ENCODE peak calls at places on chromosomes 4 and X, in nine cellular contexts. One of them, this sample, is unnamed.

GRCh38 chr4:7664106-7664505 is 229.4 kb upstream of the PSAPL1 start:
- DNase-seq in fibroblast of lung: no peak
- DNase-seq in esophagus squamous epithelium: no peak
- DNase-seq in upper lobe of right lung: no peak
- DNase-seq in tibial nerve: no peak
- DNase-seq in left lung: no peak
- DNase-seq in GM12878: no peak
- DNase-seq in MM.1S: no peak
- DNase-seq in AG04450: no peak
- DNase-seq in this sample: no peak

GRCh38 chr4:147526272-147526654 is 45.4 kb downstream of the EDNRA start:
- DNase-seq in fibroblast of lung: no peak
- DNase-seq in esophagus squamous epithelium: no peak
- DNase-seq in upper lobe of right lung: no peak
- DNase-seq in tibial nerve: no peak
- DNase-seq in left lung: no peak
- DNase-seq in GM12878: no peak
- DNase-seq in MM.1S: no peak
- DNase-seq in AG04450: no peak
- DNase-seq in this sample: no peak

GRCh38 chrX:123626962-123627361 is 105.9 kb downstream of the THOC2 start:
- DNase-seq in fibroblast of lung: no peak
- DNase-seq in esophagus squamous epithelium: no peak
- DNase-seq in upper lobe of right lung: no peak
- DNase-seq in tibial nerve: no peak
- DNase-seq in left lung: no peak
- DNase-seq in GM12878: no peak
- DNase-seq in MM.1S: no peak
- DNase-seq in AG04450: peak; percentile 2
- DNase-seq in this sample: no peak

GRCh38 chr4:3497554-3498389 is 34.5 kb downstream of the LRPAP1 start:
- DNase-seq in fibroblast of lung: no peak
- DNase-seq in esophagus squamous epithelium: no peak
- DNase-seq in upper lobe of right lung: no peak
- DNase-seq in tibial nerve: no peak
- DNase-seq in left lung: no peak
- DNase-seq in GM12878: no peak
- DNase-seq in MM.1S: no peak
- DNase-seq in AG04450: no peak
- DNase-seq in this sample: no peak

GRCh38 chrX:31209005-31209612 is 137.3 kb upstream of the FTHL17 start:
- DNase-seq in fibroblast of lung: no peak
- DNase-seq in esophagus squamous epithelium: no peak
- DNase-seq in upper lobe of right lung: no peak
- DNase-seq in tibial nerve: no peak
- DNase-seq in left lung: no peak
- DNase-seq in GM12878: no peak
- DNase-seq in MM.1S: no peak
- DNase-seq in AG04450: no peak
- DNase-seq in this sample: no peak

GRCh38 chr4:156710571-156711195 is 260.9 kb downstream of the PDGFC start:
- DNase-seq in fibroblast of lung: no peak
- DNase-seq in esophagus squamous epithelium: no peak
- DNase-seq in upper lobe of right lung: no peak
- DNase-seq in tibial nerve: no peak
- DNase-seq in left lung: no peak
- DNase-seq in GM12878: no peak
- DNase-seq in MM.1S: no peak
- DNase-seq in AG04450: no peak
- DNase-seq in this sample: no peak

GRCh38 chr4:13483142-13484044 is 747 bp downstream of the RAB28 start:
- DNase-seq in fibroblast of lung: peak; percentile 73
- DNase-seq in esophagus squamous epithelium: no peak
- DNase-seq in upper lobe of right lung: no peak
- DNase-seq in tibial nerve: peak; percentile 26
- DNase-seq in left lung: peak; percentile 55
- DNase-seq in GM12878: no peak
- DNase-seq in MM.1S: peak; percentile 33
- DNase-seq in AG04450: peak; percentile 33
- DNase-seq in this sample: no peak

GRCh38 chrX:149512225-149512885 is 7.2 kb upstream of the IDS start:
- DNase-seq in fibroblast of lung: peak; percentile 40
- DNase-seq in esophagus squamous epithelium: no peak
- DNase-seq in upper lobe of right lung: peak; percentile 62
- DNase-seq in tibial nerve: peak; percentile 50
- DNase-seq in left lung: peak; percentile 41
- DNase-seq in GM12878: peak; percentile 13
- DNase-seq in MM.1S: peak; percentile 50
- DNase-seq in AG04450: no peak
- DNase-seq in this sample: peak; percentile 40

GRCh38 chr4:8502836-8503585 is 62.4 kb downstream of the TRMT44 start:
- DNase-seq in fibroblast of lung: peak; percentile 26
- DNase-seq in esophagus squamous epithelium: no peak
- DNase-seq in upper lobe of right lung: no peak
- DNase-seq in tibial nerve: no peak
- DNase-seq in left lung: no peak
- DNase-seq in GM12878: no peak
- DNase-seq in MM.1S: no peak
- DNase-seq in AG04450: no peak
- DNase-seq in this sample: no peak

GRCh38 chrX:8879750-8880149 is 78.6 kb upstream of the FAM9A start:
- DNase-seq in fibroblast of lung: peak; percentile 18
- DNase-seq in esophagus squamous epithelium: no peak
- DNase-seq in upper lobe of right lung: no peak
- DNase-seq in tibial nerve: peak; percentile 4
- DNase-seq in left lung: no peak
- DNase-seq in GM12878: no peak
- DNase-seq in MM.1S: peak; percentile 6
- DNase-seq in AG04450: no peak
- DNase-seq in this sample: no peak

GRCh38 chrX:12950851-12951589 is 23.9 kb upstream of the TMSB4X start:
- DNase-seq in fibroblast of lung: no peak
- DNase-seq in esophagus squamous epithelium: no peak
- DNase-seq in upper lobe of right lung: peak; percentile 69
- DNase-seq in tibial nerve: no peak
- DNase-seq in left lung: no peak
- DNase-seq in GM12878: peak; percentile 73
- DNase-seq in MM.1S: no peak
- DNase-seq in AG04450: no peak
- DNase-seq in this sample: peak; percentile 21

GRCh38 chr4:74397748-74398426 is 32.9 kb downstream of the EREG start:
- DNase-seq in fibroblast of lung: no peak
- DNase-seq in esophagus squamous epithelium: no peak
- DNase-seq in upper lobe of right lung: no peak
- DNase-seq in tibial nerve: no peak
- DNase-seq in left lung: no peak
- DNase-seq in GM12878: no peak
- DNase-seq in MM.1S: peak; percentile 48
- DNase-seq in AG04450: no peak
- DNase-seq in this sample: no peak

GRCh38 chr4:7073526-7074390 is 5.9 kb upstream of the GRPEL1 start:
- DNase-seq in fibroblast of lung: peak; percentile 50
- DNase-seq in esophagus squamous epithelium: no peak
- DNase-seq in upper lobe of right lung: no peak
- DNase-seq in tibial nerve: peak; percentile 35
- DNase-seq in left lung: no peak
- DNase-seq in GM12878: no peak
- DNase-seq in MM.1S: peak; percentile 20
- DNase-seq in AG04450: no peak
- DNase-seq in this sample: no peak

GRCh38 chr4:129668092-129668491 is 572.1 kb downstream of the C4orf33 start:
- DNase-seq in fibroblast of lung: no peak
- DNase-seq in esophagus squamous epithelium: no peak
- DNase-seq in upper lobe of right lung: no peak
- DNase-seq in tibial nerve: no peak
- DNase-seq in left lung: no peak
- DNase-seq in GM12878: no peak
- DNase-seq in MM.1S: no peak
- DNase-seq in AG04450: no peak
- DNase-seq in this sample: no peak

DNA sequence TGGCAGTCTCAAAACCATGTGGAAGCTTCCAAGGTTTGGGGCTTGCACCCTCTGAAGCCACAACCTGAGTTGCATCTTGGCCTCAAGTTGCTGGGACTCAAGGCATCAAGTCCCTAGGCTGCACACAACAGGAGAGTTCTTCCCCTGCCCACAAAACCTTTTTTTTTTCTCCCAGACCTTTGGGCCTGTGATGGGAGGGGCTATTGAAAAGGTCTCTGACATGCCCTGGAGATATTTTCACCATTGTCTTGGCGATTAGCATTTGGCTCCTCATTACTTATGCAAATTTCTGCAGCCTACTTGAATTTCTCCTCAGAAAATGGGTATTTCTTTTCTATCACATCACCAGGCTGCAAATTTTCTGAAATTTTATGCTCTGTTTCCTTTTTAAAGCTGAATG is 349.5 kb upstream of the EDA2R start:
- DNase-seq in fibroblast of lung: no peak
- DNase-seq in esophagus squamous epithelium: no peak
- DNase-seq in upper lobe of right lung: no peak
- DNase-seq in tibial nerve: no peak
- DNase-seq in left lung: no peak
- DNase-seq in GM12878: no peak
- DNase-seq in MM.1S: no peak
- DNase-seq in AG04450: no peak
- DNase-seq in this sample: no peak
- H3K9me3 ChIP-seq in fibroblast of lung: no peaks in the 10 kb centered on the region
- H3K9me3 ChIP-seq in esophagus squamous epithelium: no peaks in the 10 kb centered on the region
- H3K9me3 ChIP-seq in upper lobe of right lung: no peaks in the 10 kb centered on the region
- H3K9me3 ChIP-seq in tibial nerve: no peaks in the 10 kb centered on the region
- H3K9me3 ChIP-seq in left lung: no peaks in the 10 kb centered on the region
- H3K9me3 ChIP-seq in GM12878: no peaks in the 10 kb centered on the region
- H3K9me3 ChIP-seq in MM.1S: no peaks in the 10 kb centered on the region
- H3K9me3 ChIP-seq in AG04450: no peaks in the 10 kb centered on the region
- H3K9me3 ChIP-seq in this sample: no peaks in the 10 kb centered on the region

GRCh38 chr4:120977435-120977997 is 55.0 kb upstream of the PRDM5 start:
- DNase-seq in fibroblast of lung: peak; percentile 74
- DNase-seq in esophagus squamous epithelium: no peak
- DNase-seq in upper lobe of right lung: no peak
- DNase-seq in tibial nerve: peak; percentile 7
- DNase-seq in left lung: no peak
- DNase-seq in GM12878: no peak
- DNase-seq in MM.1S: peak; percentile 82
- DNase-seq in AG04450: peak; percentile 33
- DNase-seq in this sample: no peak

GRCh38 chr4:120973207-120973606 is 50.7 kb upstream of the PRDM5 start:
- DNase-seq in fibroblast of lung: no peak
- DNase-seq in esophagus squamous epithelium: no peak
- DNase-seq in upper lobe of right lung: no peak
- DNase-seq in tibial nerve: no peak
- DNase-seq in left lung: no peak
- DNase-seq in GM12878: no peak
- DNase-seq in MM.1S: no peak
- DNase-seq in AG04450: no peak
- DNase-seq in this sample: no peak
- TF ChIP-seq CTCF in fibroblast of lung: no peak
- TF ChIP-seq CTCF in esophagus squamous epithelium: no peak
- TF ChIP-seq CTCF in upper lobe of right lung: no peak
- TF ChIP-seq CTCF in tibial nerve: no peak
- TF ChIP-seq CTCF in left lung: no peak
- TF ChIP-seq CTCF in GM12878: no peak
- TF ChIP-seq CTCF in MM.1S: no peak
- TF ChIP-seq CTCF in AG04450: no peak
- TF ChIP-seq CTCF in this sample: no peak

DNA sequence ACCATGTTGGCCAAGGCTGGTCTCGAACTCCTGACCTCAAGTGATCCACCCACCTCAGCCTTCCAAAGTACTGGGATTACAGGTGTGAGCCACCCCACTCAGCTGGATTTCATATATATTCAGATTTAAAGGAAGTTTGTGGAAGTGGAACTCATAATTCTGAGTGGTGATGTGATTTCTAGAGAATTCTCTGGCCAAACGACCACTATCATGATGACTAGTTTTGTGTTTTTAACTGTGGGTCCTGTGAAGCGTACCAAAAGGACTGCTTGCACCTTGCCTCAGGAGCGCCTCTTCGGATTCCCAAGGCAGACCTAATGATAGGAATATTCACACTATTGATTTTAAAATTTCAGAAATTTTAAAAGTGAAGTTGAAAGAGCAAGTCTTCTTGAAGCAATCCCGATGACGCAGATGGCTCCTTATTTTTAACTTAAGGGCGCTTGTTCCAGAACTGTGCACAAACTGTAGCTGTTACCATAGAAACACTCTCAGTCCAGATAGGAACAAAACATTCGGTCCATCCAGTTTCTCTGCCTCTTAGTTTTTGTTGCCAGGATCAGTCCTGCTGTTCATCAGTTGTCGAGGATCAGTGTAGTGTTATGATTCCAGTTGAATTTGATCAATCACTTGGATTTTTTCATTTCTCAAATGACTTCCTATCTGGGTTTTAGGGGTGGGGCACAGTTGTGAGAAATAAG is 51.7 kb upstream of the CLCN4 start:
- DNase-seq in fibroblast of lung: peak; percentile 49
- DNase-seq in esophagus squamous epithelium: no peak
- DNase-seq in upper lobe of right lung: no peak
- DNase-seq in tibial nerve: peak; percentile 20
- DNase-seq in left lung: no peak
- DNase-seq in GM12878: no peak
- DNase-seq in MM.1S: no peak
- DNase-seq in AG04450: no peak
- DNase-seq in this sample: no peak
- H3K4me3 ChIP-seq in fibroblast of lung: no peak overlapping the region
- H3K4me3 ChIP-seq in esophagus squamous epithelium: no peak overlapping the region
- H3K4me3 ChIP-seq in upper lobe of right lung: no peak overlapping the region
- H3K4me3 ChIP-seq in tibial nerve: no peak overlapping the region
- H3K4me3 ChIP-seq in left lung: no peak overlapping the region
- H3K4me3 ChIP-seq in GM12878: no peak overlapping the region
- H3K4me3 ChIP-seq in MM.1S: no peak overlapping the region
- H3K4me3 ChIP-seq in AG04450: no peak overlapping the region
- H3K4me3 ChIP-seq in this sample: no peak overlapping the region

DNA sequence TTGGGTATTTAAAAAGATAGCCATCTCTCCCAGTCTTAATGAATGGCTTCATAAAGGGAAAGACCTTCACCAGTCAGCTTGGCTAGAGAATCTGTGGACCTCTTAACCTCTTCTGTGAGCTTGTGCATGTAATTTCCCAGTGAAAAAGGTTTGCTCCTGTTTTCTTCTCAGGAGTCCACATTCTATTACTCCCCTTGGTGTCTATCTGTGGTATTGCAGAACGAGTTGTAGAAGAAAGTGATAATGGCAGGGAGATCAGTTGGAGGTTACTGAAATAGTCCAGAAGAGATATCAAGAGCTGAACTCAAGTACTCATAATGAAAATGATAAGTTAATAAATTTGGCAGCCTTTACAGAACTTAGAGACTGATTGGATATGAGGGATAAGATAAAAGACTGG is 16.5 kb upstream of the VAMP7 start:
- DNase-seq in fibroblast of lung: no peak
- DNase-seq in esophagus squamous epithelium: no peak
- DNase-seq in upper lobe of right lung: no peak
- DNase-seq in tibial nerve: no peak
- DNase-seq in left lung: no peak
- DNase-seq in GM12878: no peak
- DNase-seq in MM.1S: no peak
- DNase-seq in AG04450: no peak
- DNase-seq in this sample: no peak
- H3K9me3 ChIP-seq in fibroblast of lung: no peaks in the 10 kb centered on the region
- H3K9me3 ChIP-seq in esophagus squamous epithelium: no peaks in the 10 kb centered on the region
- H3K9me3 ChIP-seq in upper lobe of right lung: peaks cover 6% of the 10 kb centered on the region
- H3K9me3 ChIP-seq in tibial nerve: peaks cover 2% of the 10 kb centered on the region
- H3K9me3 ChIP-seq in left lung: peaks cover 24% of the 10 kb centered on the region
- H3K9me3 ChIP-seq in GM12878: no peaks in the 10 kb centered on the region
- H3K9me3 ChIP-seq in MM.1S: no peaks in the 10 kb centered on the region
- H3K9me3 ChIP-seq in AG04450: peaks cover 8% of the 10 kb centered on the region
- H3K9me3 ChIP-seq in this sample: peaks cover 7% of the 10 kb centered on the region

GRCh38 chrX:55742649-55743048 is 25.1 kb downstream of the RRAGB start:
- DNase-seq in fibroblast of lung: no peak
- DNase-seq in esophagus squamous epithelium: no peak
- DNase-seq in upper lobe of right lung: no peak
- DNase-seq in tibial nerve: no peak
- DNase-seq in left lung: no peak
- DNase-seq in GM12878: no peak
- DNase-seq in MM.1S: no peak
- DNase-seq in AG04450: no peak
- DNase-seq in this sample: no peak

GRCh38 chrX:55738969-55739368 is 21.4 kb downstream of the RRAGB start:
- DNase-seq in fibroblast of lung: no peak
- DNase-seq in esophagus squamous epithelium: no peak
- DNase-seq in upper lobe of right lung: no peak
- DNase-seq in tibial nerve: no peak
- DNase-seq in left lung: no peak
- DNase-seq in GM12878: no peak
- DNase-seq in MM.1S: no peak
- DNase-seq in AG04450: no peak
- DNase-seq in this sample: no peak
- TF ChIP-seq CTCF in fibroblast of lung: no peak
- TF ChIP-seq CTCF in esophagus squamous epithelium: no peak
- TF ChIP-seq CTCF in upper lobe of right lung: no peak
- TF ChIP-seq CTCF in tibial nerve: no peak
- TF ChIP-seq CTCF in left lung: no peak
- TF ChIP-seq CTCF in GM12878: no peak
- TF ChIP-seq CTCF in MM.1S: no peak
- TF ChIP-seq CTCF in AG04450: no peak
- TF ChIP-seq CTCF in this sample: no peak

This sample was measured in heart right ventricle.